ENCODE peak calls at places on chromosomes 13 and 19, in five cellular contexts. J, E, X, P and W are unnamed samples.

GRCh38 chr13:60414177-60414576 is 17.2 kb downstream of the TDRD3 start:
- DNase-seq in E (no peak), P (no peak), J (no peak), X (no peak), W (no peak)

GRCh38 chr13:93224545-93224944 is 2.1 kb upstream of the GPC6 start:
- DNase-seq in J (no peak), X (no peak), P (peak), E (peak), W (no peak)

GRCh38 chr19:11563530-11563929 is 4.5 kb upstream of the ELOF1 start:
- DNase-seq in J (no peak), E (no peak), X (no peak), P (no peak), W (no peak)

GRCh38 chr19:15252398-15253018 is 20.3 kb upstream of the EPHX3 start:
- DNase-seq in P (peak), E (peak), X (no peak), J (no peak), W (no peak)

GRCh38 chr13:30892966-30893365 is 13.1 kb upstream of the MEDAG start:
- DNase-seq in E (peak), J (no peak), P (peak), X (peak), W (no peak)

GRCh38 chr13:25446261-25446660 is 74.5 kb downstream of the ATP8A2 start:
- DNase-seq in J (no peak), E (no peak), X (no peak), P (no peak), W (no peak)

GRCh38 chr19:32671883-32672282 is 3.1 kb downstream of the ANKRD27 start:
- DNase-seq in E (no peak), J (no peak), X (no peak), P (no peak), W (no peak)

GRCh38 chr13:32075150-32075851 is 43.7 kb downstream of the FRY start:
- DNase-seq in P (no peak), J (no peak), X (no peak), E (no peak), W (no peak)

GRCh38 chr13:29436721-29437250 is 158.7 kb downstream of the SLC7A1 start:
- DNase-seq in J (no peak), P (no peak), X (no peak), E (no peak), W (no peak)

GRCh38 chr19:51417107-51417806 is at the start of gene SIGLEC10:
- DNase-seq in J (peak), X (no peak), P (no peak), E (peak), W (no peak)

GRCh38 chr19:16628984-16629691 is 1.1 kb upstream of the MED26 start:
- DNase-seq in E (no peak), J (no peak), P (peak), X (no peak), W (no peak)

GRCh38 chr13:72960541-72960940 is 98.3 kb upstream of the KLF5 start:
- DNase-seq in E (no peak), X (no peak), J (no peak), P (no peak), W (no peak)

GRCh38 chr13:113179374-113180230 is 21.2 kb downstream of the PROZ start:
- DNase-seq in J (no peak), X (no peak), E (peak), P (peak), W (no peak)

GRCh38 chr19:9865732-9866627 is 30.9 kb downstream of the PIN1 start:
- DNase-seq in E (no peak), X (no peak), P (no peak), J (no peak), W (no peak)

GRCh38 chr19:13554506-13555235 is 48.4 kb upstream of the CACNA1A start:
- DNase-seq in X (no peak), J (no peak), P (no peak), E (no peak), W (no peak)

GRCh38 chr13:109336730-109337129 is 449.7 kb downstream of the IRS2 start:
- DNase-seq in J (no peak), X (no peak), E (no peak), P (peak), W (no peak)

GRCh38 chr13:113121183-113121927 is 1.2 kb upstream of the F10 start:
- DNase-seq in E (peak), P (no peak), J (no peak), X (no peak), W (no peak)

GRCh38 chr13:69912576-69913074 is 195.0 kb upstream of the ATXN8OS start:
- DNase-seq in P (no peak), E (peak), X (no peak), J (no peak), W (no peak)

GRCh38 chr13:110831437-110832204 is 83.2 kb downstream of the ANKRD10 start:
- DNase-seq in J (no peak), P (no peak), E (peak), X (no peak), W (no peak)

GRCh38 chr13:114282143-114282685 is 813 bp downstream of the UPF3A start:
- DNase-seq in J (no peak), P (peak), E (peak), X (peak), W (no peak)

GRCh38 chr13:29480893-29481525 is 114.5 kb downstream of the SLC7A1 start:
- DNase-seq in E (peak), J (peak), P (no peak), X (no peak), W (no peak)

GRCh38 chr13:73492811-73493210 is 434.0 kb downstream of the KLF5 start:
- DNase-seq in J (no peak), X (no peak), P (no peak), E (no peak), W (no peak)

GRCh38 chr13:28655566-28655965 is 3.4 kb upstream of the POMP start:
- DNase-seq in J (no peak), X (no peak), P (peak), E (no peak), W (no peak)

GRCh38 chr19:52646571-52647222 is 8.5 kb upstream of the ZNF83 start:
- DNase-seq in X (no peak), J (no peak), E (no peak), P (peak), W (no peak)

GRCh38 chr13:79810671-79811070 is 329.7 kb downstream of the NDFIP2 start:
- DNase-seq in P (peak), J (no peak), X (no peak), E (no peak), W (no peak)

DNA sequence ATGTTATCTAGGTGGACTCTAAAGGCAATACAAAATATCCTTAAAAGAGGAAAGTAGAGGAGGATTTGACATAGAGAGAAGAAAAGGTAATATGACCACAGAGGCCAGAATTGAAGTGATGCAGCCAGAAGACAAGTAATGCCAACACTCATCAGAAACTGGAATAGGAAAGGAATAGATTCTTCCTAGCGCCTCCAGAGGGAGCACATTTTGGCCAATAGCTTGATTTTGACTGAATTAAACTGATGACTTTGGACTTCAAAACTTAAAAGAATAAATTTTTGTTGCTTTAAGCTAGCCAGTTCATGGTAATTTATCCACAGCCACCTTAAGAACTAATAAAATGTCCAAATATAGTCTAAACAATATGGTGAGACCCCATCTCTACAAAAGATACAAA is 1921.9 kb downstream of the OLFM4 start:
- DNase-seq in P (no peak), X (no peak), E (no peak), J (no peak), W (no peak)
- TF ChIP-seq CTCF in P (no peak), X (peak), E (peak), J (no peak), W (no peak)

GRCh38 chr13:49443689-49444516 is at the start of the genes CAB39L and SETDB2:
- DNase-seq in P (peak), E (peak), X (peak), J (peak), W (peak)
- TF ChIP-seq CTCF in P (peak), E (peak), X (peak), J (peak), W (peak)

DNA sequence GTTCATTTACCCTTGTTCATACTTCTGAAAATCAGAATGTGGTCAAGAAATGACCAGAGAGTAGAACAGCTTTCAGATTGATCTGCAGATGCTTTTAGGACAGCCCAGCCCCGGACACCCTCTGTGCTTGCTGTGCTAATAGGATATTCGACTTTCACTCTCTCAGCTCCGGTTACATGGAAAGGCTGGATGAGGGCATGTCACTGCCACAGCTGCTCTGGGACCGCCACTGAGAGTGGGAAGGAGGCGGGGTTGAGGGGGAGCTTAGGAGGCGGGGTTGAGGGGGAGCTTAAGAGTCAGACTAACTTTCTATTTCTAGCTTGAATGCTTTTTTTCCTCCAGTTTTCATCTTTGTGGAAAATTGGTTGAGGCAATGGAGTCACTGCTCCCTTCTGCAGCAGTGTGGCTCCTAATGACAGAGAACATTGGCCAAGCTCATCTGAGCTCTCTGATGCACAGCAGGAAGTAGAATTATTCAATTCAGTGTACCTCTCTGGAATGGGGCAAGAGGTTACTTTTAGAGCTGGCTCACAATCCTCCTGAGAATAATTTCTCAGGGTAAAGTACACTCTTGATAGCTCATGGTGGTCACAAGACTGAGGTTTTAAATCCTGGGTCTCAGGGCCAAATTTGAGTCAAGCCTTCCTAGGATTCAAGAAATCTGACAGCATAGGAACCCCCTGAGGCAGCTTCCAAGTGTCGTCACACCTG is 74.6 kb upstream of the NPAS1 start:
- DNase-seq in X (no peak), J (no peak), E (peak), P (peak), W (no peak)
- TF ChIP-seq CTCF in X (no peak), J (no peak), E (no peak), P (no peak), W (no peak)

DNA sequence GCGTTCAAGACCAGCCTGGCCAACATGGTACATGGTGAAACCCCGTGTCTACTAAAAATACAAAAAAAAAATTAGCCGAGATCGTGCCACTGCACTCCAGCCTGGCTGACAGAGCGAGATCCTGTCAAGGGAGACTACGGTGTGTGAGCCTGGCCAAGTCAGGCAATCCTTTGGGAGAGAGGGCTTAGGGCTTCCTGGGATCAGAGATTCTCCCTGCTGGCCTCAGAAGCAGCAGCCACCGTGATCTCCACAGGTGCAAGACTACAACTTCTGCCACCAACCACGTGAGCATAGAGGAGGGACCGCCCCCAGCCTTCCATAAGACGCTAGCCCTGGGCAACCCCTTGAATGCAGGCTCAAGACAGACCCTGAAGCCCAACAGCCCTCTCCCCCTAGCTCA is 7.6 kb downstream of the MFSD12 start:
- DNase-seq in X (no peak), P (no peak), J (no peak), E (no peak), W (no peak)
- TF ChIP-seq CTCF in X (no peak), P (no peak), J (no peak), E (no peak), W (no peak)

GRCh38 chr13:21557995-21558394 is 46.0 kb downstream of the MICU2 start:
- DNase-seq in X (no peak), E (peak), J (no peak), P (no peak), W (no peak)
- TF ChIP-seq CTCF in X (peak), E (peak), J (peak), P (peak), W (peak)